ENCODE peak calls at places on chromosomes 3 and 15, in ten cellular contexts. M, P, D, R, Y, N, W, A, O and I are unnamed samples.

GRCh38 chr3:195558602-195559001 is 15.5 kb upstream of the PPP1R2 start:
- DNase-seq in M (peak; percentile 27), P (no peak), D (no peak), R (no peak), Y (peak; percentile 67), N (peak; percentile 7), W (peak; percentile 72), A (peak; percentile 19), O (no peak), I (peak; percentile 44)

GRCh38 chr15:66145242-66146182 is 108.0 kb downstream of the MEGF11 start:
- DNase-seq in M (peak; percentile 38), P (no peak), D (no peak), R (no peak), Y (no peak), N (no peak), W (no peak), A (no peak), O (no peak), I (no peak)

GRCh38 chr3:71245971-71246860 is 337.3 kb downstream of the FOXP1 start:
- DNase-seq in M (no peak), P (no peak), D (no peak), R (no peak), Y (no peak), N (no peak), W (no peak), A (no peak), O (no peak), I (peak; percentile 21)

GRCh38 chr3:50274371-50275104 is 4.3 kb upstream of the LSMEM2 start:
- DNase-seq in M (peak; percentile 42), P (peak; percentile 85), D (no peak), R (no peak), Y (no peak), N (peak; percentile 46), W (peak; percentile 96), A (no peak), O (peak; percentile 78), I (peak; percentile 94)

GRCh38 chr3:14925729-14926591 is 21.4 kb upstream of the NR2C2 start:
- DNase-seq in M (peak; percentile 28), P (no peak), D (no peak), R (no peak), Y (peak; percentile 61), N (peak; percentile 57), W (peak; percentile 89), A (no peak), O (no peak), I (peak; percentile 77)

GRCh38 chr15:90402230-90402629 is 14.2 kb downstream of the IQGAP1 start:
- DNase-seq in M (peak; percentile 95), P (no peak), D (peak; percentile 81), R (no peak), Y (peak; percentile 98), N (peak; percentile 93), W (no peak), A (no peak), O (no peak), I (no peak)

GRCh38 chr3:139020868-139021234 is at the start of gene PRR23B:
- DNase-seq in M (no peak), P (no peak), D (no peak), R (no peak), Y (no peak), N (no peak), W (peak; percentile 59), A (no peak), O (no peak), I (peak; percentile 73)

GRCh38 chr3:126656376-126657134 is 1.6 kb upstream of the TXNRD3 start:
- DNase-seq in M (no peak), P (no peak), D (no peak), R (no peak), Y (no peak), N (no peak), W (no peak), A (no peak), O (no peak), I (no peak)

GRCh38 chr3:158407844-158408517 is 163.0 kb upstream of the MLF1 start:
- DNase-seq in M (no peak), P (no peak), D (no peak), R (no peak), Y (no peak), N (no peak), W (no peak), A (no peak), O (no peak), I (no peak)

GRCh38 chr3:195931582-195932273 is 23.4 kb upstream of the TNK2 start:
- DNase-seq in M (no peak), P (no peak), D (peak; percentile 30), R (no peak), Y (no peak), N (no peak), W (no peak), A (no peak), O (no peak), I (no peak)

GRCh38 chr15:100256096-100256984 is 85.4 kb downstream of the ADAMTS17 start:
- DNase-seq in M (no peak), P (no peak), D (peak; percentile 68), R (no peak), Y (no peak), N (no peak), W (no peak), A (no peak), O (no peak), I (no peak)

GRCh38 chr15:67033521-67033920 is 31.9 kb upstream of the SMAD3 start:
- DNase-seq in M (no peak), P (no peak), D (peak; percentile 80), R (no peak), Y (no peak), N (no peak), W (peak; percentile 52), A (no peak), O (peak; percentile 59), I (peak; percentile 72)

GRCh38 chr3:33645060-33645841 is 72.8 kb downstream of the CLASP2 start:
- DNase-seq in M (no peak), P (no peak), D (no peak), R (peak; percentile 8), Y (no peak), N (peak; percentile 16), W (peak; percentile 59), A (no peak), O (no peak), I (peak; percentile 35)

GRCh38 chr15:60384052-60384451 is 13.7 kb downstream of the ANXA2 start:
- DNase-seq in M (no peak), P (no peak), D (no peak), R (no peak), Y (peak; percentile 24), N (no peak), W (no peak), A (no peak), O (no peak), I (no peak)

GRCh38 chr3:159733194-159733860 is 255.3 kb upstream of the IL12A start:
- DNase-seq in M (no peak), P (no peak), D (no peak), R (no peak), Y (peak; percentile 77), N (peak; percentile 87), W (no peak), A (peak; percentile 74), O (no peak), I (no peak)

GRCh38 chr3:157786216-157786615 is 283.0 kb upstream of the VEPH1 start:
- DNase-seq in M (no peak), P (no peak), D (no peak), R (no peak), Y (peak; percentile 74), N (peak; percentile 83), W (no peak), A (peak; percentile 65), O (no peak), I (no peak)

GRCh38 chr15:71228403-71228802 is 113.1 kb downstream of the THSD4 start:
- DNase-seq in M (no peak), P (no peak), D (no peak), R (no peak), Y (peak; percentile 3), N (no peak), W (no peak), A (no peak), O (no peak), I (no peak)

GRCh38 chr15:31437686-31438085 is 111.1 kb downstream of the KLF13 start:
- DNase-seq in M (no peak), P (no peak), D (no peak), R (no peak), Y (no peak), N (no peak), W (no peak), A (no peak), O (peak; percentile 71), I (no peak)

GRCh38 chr3:50652709-50653108 is 22.0 kb upstream of the DOCK3 start:
- DNase-seq in M (peak; percentile 38), P (peak; percentile 64), D (no peak), R (no peak), Y (peak; percentile 38), N (no peak), W (peak; percentile 77), A (no peak), O (peak; percentile 69), I (peak; percentile 76)

GRCh38 chr3:1506090-1506489 is 413.3 kb downstream of the CNTN6 start:
- DNase-seq in M (no peak), P (no peak), D (no peak), R (no peak), Y (no peak), N (no peak), W (no peak), A (no peak), O (no peak), I (no peak)

GRCh38 chr15:68377766-68378165 is 54.2 kb downstream of the ITGA11 start:
- DNase-seq in M (no peak), P (no peak), D (no peak), R (no peak), Y (no peak), N (no peak), W (no peak), A (no peak), O (no peak), I (no peak)

GRCh38 chr15:56524915-56525314 is 60.0 kb upstream of the MNS1 start:
- DNase-seq in M (no peak), P (no peak), D (no peak), R (no peak), Y (peak; percentile 91), N (peak; percentile 81), W (no peak), A (peak; percentile 36), O (no peak), I (no peak)

GRCh38 chr15:47431501-47431900 is 285.8 kb upstream of the SEMA6D start:
- DNase-seq in M (no peak), P (no peak), D (no peak), R (no peak), Y (no peak), N (peak; percentile 78), W (no peak), A (peak; percentile 88), O (no peak), I (no peak)

GRCh38 chr3:4586381-4586780 is 93.2 kb downstream of the ITPR1 start:
- DNase-seq in M (no peak), P (no peak), D (no peak), R (no peak), Y (no peak), N (no peak), W (no peak), A (no peak), O (no peak), I (no peak)

GRCh38 chr3:12420393-12420792 is 63.9 kb upstream of the TSEN2 start:
- DNase-seq in M (no peak), P (no peak), D (no peak), R (no peak), Y (no peak), N (peak; percentile 43), W (no peak), A (no peak), O (no peak), I (no peak)

GRCh38 chr15:100285641-100286295 is 56.0 kb downstream of the ADAMTS17 start:
- DNase-seq in M (no peak), P (no peak), D (no peak), R (no peak), Y (no peak), N (no peak), W (no peak), A (no peak), O (no peak), I (no peak)

GRCh38 chr3:134456121-134456520 is 29.7 kb downstream of the ANAPC13 start:
- DNase-seq in M (no peak), P (no peak), D (no peak), R (no peak), Y (no peak), N (no peak), W (no peak), A (no peak), O (no peak), I (no peak)

GRCh38 chr3:57757642-57758297 is 1.7 kb downstream of the SLMAP start:
- DNase-seq in M (no peak), P (no peak), D (no peak), R (no peak), Y (no peak), N (no peak), W (peak; percentile 52), A (no peak), O (no peak), I (peak; percentile 44)